ENCODE peak calls at places on chromosomes 7 and 10, in nine cellular contexts. Z is choroid plexus epithelial cell; K is WERI-Rb-1; E is T-helper 2 cell; Q is H54; X is 8988T; A is H7; N is NCI-H345; Y is activated CD4-positive, alpha-beta memory T cell treated with anti-CD3 and anti-CD28 coated beads for 36 hours. H is an unnamed sample.

GRCh38 chr7:80087051-80087767 is 47.4 kb upstream of the GNAI1 start:
- DNase-seq in Z (peak; percentile 94), K (no peak), E (no peak), Q (no peak), X (no peak), A (no peak), N (no peak), Y (no peak), H (peak; percentile 65)

GRCh38 chr10:132309466-132309865 is 1.7 kb upstream of the STK32C start:
- DNase-seq in Z (no peak), K (no peak), E (no peak), Q (no peak), X (no peak), A (peak; percentile 43), N (no peak), Y (no peak), H (no peak)

GRCh38 chr10:92657024-92657423 is 32.7 kb upstream of the HHEX start:
- DNase-seq in Z (peak; percentile 28), K (no peak), E (no peak), Q (no peak), X (no peak), A (no peak), N (no peak), Y (no peak), H (no peak)

GRCh38 chr7:107998150-107998549 is 4.8 kb downstream of the LAMB1 start:
- DNase-seq in Z (no peak), K (no peak), E (no peak), Q (no peak), X (no peak), A (no peak), N (no peak), Y (no peak), H (no peak)

GRCh38 chr7:96484091-96484490 is 162.2 kb upstream of the SLC25A13 start:
- DNase-seq in Z (no peak), K (no peak), E (peak; percentile 64), Q (no peak), X (no peak), A (no peak), N (no peak), Y (no peak), H (no peak)

GRCh38 chr10:87861034-87861433 is 2.3 kb downstream of the KLLN start:
- DNase-seq in Z (no peak), K (no peak), E (no peak), Q (no peak), X (no peak), A (no peak), N (no peak), Y (no peak), H (no peak)

GRCh38 chr7:130419652-130420051 is 21.2 kb downstream of the CEP41 start:
- DNase-seq in Z (peak; percentile 69), K (no peak), E (no peak), Q (no peak), X (no peak), A (no peak), N (no peak), Y (no peak), H (no peak)

GRCh38 chr7:11297764-11298163 is 324.1 kb downstream of the PHF14 start:
- DNase-seq in Z (no peak), K (no peak), E (no peak), Q (no peak), X (no peak), A (no peak), N (no peak), Y (no peak), H (no peak)

GRCh38 chr7:57305192-57305748 is 144.7 kb upstream of the ZNF716 start:
- DNase-seq in Z (no peak), K (peak; percentile 9), E (no peak), Q (peak; percentile 7), X (no peak), A (peak; percentile 24), N (no peak), Y (no peak), H (no peak)

GRCh38 chr7:157271991-157272324 is 64.8 kb upstream of the DNAJB6 start:
- DNase-seq in Z (peak; percentile 99), K (no peak), E (no peak), Q (no peak), X (no peak), A (peak; percentile 32), N (no peak), Y (no peak), H (peak; percentile 99)

GRCh38 chr7:76048668-76048988 is 722 bp downstream of the MDH2 start:
- DNase-seq in Z (no peak), K (peak; percentile 49), E (no peak), Q (no peak), X (no peak), A (peak; percentile 78), N (no peak), Y (peak; percentile 41), H (no peak)

GRCh38 chr7:80699656-80700318 is 61.3 kb downstream of the CD36 start:
- DNase-seq in Z (peak; percentile 48), K (no peak), E (no peak), Q (no peak), X (no peak), A (no peak), N (no peak), Y (no peak), H (no peak)

GRCh38 chr7:11587814-11588213 is 244.2 kb downstream of the THSD7A start:
- DNase-seq in Z (no peak), K (no peak), E (no peak), Q (no peak), X (no peak), A (no peak), N (no peak), Y (no peak), H (no peak)

GRCh38 chr7:134703781-134704180 is 57.1 kb downstream of the BPGM start:
- DNase-seq in Z (peak; percentile 99), K (no peak), E (no peak), Q (no peak), X (no peak), A (no peak), N (no peak), Y (no peak), H (no peak)

GRCh38 chr10:93458821-93459257 is 23.3 kb downstream of the MYOF start:
- DNase-seq in Z (peak; percentile 100), K (no peak), E (no peak), Q (peak; percentile 81), X (peak; percentile 46), A (peak; percentile 28), N (no peak), Y (peak; percentile 36), H (peak; percentile 100)

GRCh38 chr7:135801877-135802276 is 53.3 kb upstream of the FAM180A start:
- DNase-seq in Z (no peak), K (no peak), E (no peak), Q (no peak), X (no peak), A (no peak), N (peak; percentile 96), Y (no peak), H (no peak)

GRCh38 chr10:31072453-31072852 is 40.8 kb upstream of the ZNF438 start:
- DNase-seq in Z (no peak), K (no peak), E (no peak), Q (no peak), X (no peak), A (no peak), N (no peak), Y (no peak), H (no peak)

GRCh38 chr7:129394982-129395906 is 39.0 kb upstream of the STRIP2 start:
- DNase-seq in Z (peak; percentile 27), K (no peak), E (no peak), Q (no peak), X (no peak), A (no peak), N (no peak), Y (no peak), H (no peak)

GRCh38 chr10:43186150-43186549 is 47.9 kb downstream of the CSGALNACT2 start:
- DNase-seq in Z (peak; percentile 79), K (no peak), E (no peak), Q (no peak), X (no peak), A (no peak), N (no peak), Y (no peak), H (no peak)

GRCh38 chr10:72557362-72557761 is 68.5 kb downstream of the MICU1 start:
- DNase-seq in Z (peak; percentile 94), K (no peak), E (no peak), Q (no peak), X (no peak), A (no peak), N (no peak), Y (no peak), H (peak; percentile 57)

GRCh38 chr7:16670021-16670420 is 24.0 kb downstream of the BZW2 start:
- DNase-seq in Z (peak; percentile 72), K (no peak), E (no peak), Q (no peak), X (no peak), A (no peak), N (no peak), Y (no peak), H (no peak)

GRCh38 chr7:102450242-102450641 is 14.4 kb downstream of the ALKBH4 start:
- DNase-seq in Z (no peak), K (peak; percentile 40), E (peak; percentile 55), Q (no peak), X (no peak), A (no peak), N (no peak), Y (peak; percentile 73), H (no peak)

GRCh38 chr10:42488416-42488815 is 150.0 kb downstream of the ZNF33B start:
- DNase-seq in Z (peak; percentile 19), K (no peak), E (no peak), Q (peak; percentile 15), X (no peak), A (no peak), N (no peak), Y (no peak), H (no peak)

GRCh38 chr7:5279734-5280133 is 3.0 kb upstream of the SLC29A4 start:
- DNase-seq in Z (no peak), K (no peak), E (no peak), Q (no peak), X (no peak), A (no peak), N (no peak), Y (no peak), H (no peak)

GRCh38 chr7:130852867-130853266 is 118.9 kb upstream of the KLF14 start:
- DNase-seq in Z (no peak), K (no peak), E (no peak), Q (no peak), X (no peak), A (no peak), N (no peak), Y (no peak), H (no peak)

GRCh38 chr7:106420741-106421140 is 136.0 kb upstream of the NAMPT start:
- DNase-seq in Z (no peak), K (no peak), E (no peak), Q (no peak), X (no peak), A (no peak), N (no peak), Y (no peak), H (no peak)

GRCh38 chr10:93652857-93653256 is 40.5 kb downstream of the PDE6C start:
- DNase-seq in Z (peak; percentile 47), K (no peak), E (no peak), Q (no peak), X (no peak), A (no peak), N (no peak), Y (no peak), H (peak; percentile 9)

GRCh38 chr7:906776-907157 is 30.4 kb downstream of the GET4 start:
- DNase-seq in Z (no peak), K (no peak), E (peak; percentile 58), Q (no peak), X (no peak), A (no peak), N (no peak), Y (no peak), H (no peak)

GRCh38 chr7:25752967-25753791 is 398.8 kb upstream of the NFE2L3 start:
- DNase-seq in Z (no peak), K (no peak), E (no peak), Q (no peak), X (no peak), A (peak; percentile 27), N (peak; percentile 10), Y (no peak), H (no peak)

GRCh38 chr10:60717852-60718251 is 60.4 kb upstream of the CDK1 start:
- DNase-seq in Z (no peak), K (no peak), E (no peak), Q (no peak), X (no peak), A (no peak), N (no peak), Y (no peak), H (no peak)

GRCh38 chr7:47355684-47356083 is 226.2 kb downstream of the TNS3 start:
- DNase-seq in Z (no peak), K (no peak), E (no peak), Q (no peak), X (no peak), A (no peak), N (no peak), Y (no peak), H (no peak)